ENCODE peak calls at places on chromosomes 1 and 21, in five cellular contexts. M, Q, J, S and H are unnamed samples.

GRCh38 chr1:243848165-243849088 is 1.6 kb downstream of the AKT3 start:
- DNase-seq in S (no peak), Q (no peak), J (no peak), M (no peak), H (no peak)

GRCh38 chr1:222373831-222374603 is 173.9 kb downstream of the HHIPL2 start:
- DNase-seq in M (no peak), J (no peak), S (no peak), Q (no peak), H (no peak)

GRCh38 chr1:204560590-204560989 is 44.4 kb downstream of the MDM4 start:
- DNase-seq in Q (peak; percentile 17), J (no peak), M (no peak), S (no peak), H (no peak)

GRCh38 chr1:27526569-27527222 is 36.7 kb upstream of the WASF2 start:
- DNase-seq in Q (no peak), M (no peak), S (no peak), J (no peak), H (no peak)

GRCh38 chr1:223224465-223224864 is 81.4 kb upstream of the TLR5 start:
- DNase-seq in S (no peak), Q (no peak), J (no peak), M (peak; percentile 67), H (no peak)

GRCh38 chr1:152533327-152533938 is 19.2 kb downstream of the CRCT1 start:
- DNase-seq in J (no peak), S (no peak), Q (no peak), M (no peak), H (no peak)

GRCh38 chr1:117595993-117596720 is 9.7 kb upstream of the TENT5C start:
- DNase-seq in Q (no peak), M (peak; percentile 40), S (no peak), J (no peak), H (peak; percentile 37)

GRCh38 chr1:31689821-31690220 is 14.0 kb downstream of the COL16A1 start:
- DNase-seq in Q (peak; percentile 88), S (no peak), M (no peak), J (no peak), H (no peak)

GRCh38 chr1:41093826-41094225 is 72.3 kb upstream of the SLFNL1 start:
- DNase-seq in Q (no peak), M (no peak), J (no peak), S (no peak), H (no peak)

GRCh38 chr21:33403786-33404571 is 766 bp downstream of the IFNGR2 start:
- DNase-seq in J (peak; percentile 29), S (peak; percentile 67), M (peak; percentile 91), Q (peak; percentile 48), H (no peak)

GRCh38 chr1:107993920-107994319 is 28.9 kb upstream of the VAV3 start:
- DNase-seq in J (no peak), S (no peak), M (no peak), Q (no peak), H (no peak)

GRCh38 chr1:59638172-59638800 is 176.5 kb upstream of the HOOK1 start:
- DNase-seq in M (no peak), Q (peak; percentile 72), J (no peak), S (no peak), H (no peak)

GRCh38 chr1:118563969-118564951 is 379.2 kb upstream of the SPAG17 start:
- DNase-seq in J (no peak), M (no peak), Q (no peak), S (no peak), H (no peak)

GRCh38 chr1:9615316-9616063 is 26.8 kb downstream of the TMEM201 start:
- DNase-seq in M (no peak), Q (peak; percentile 38), J (no peak), S (no peak), H (no peak)

GRCh38 chr1:220918285-220918951 is 39.2 kb downstream of the HLX start:
- DNase-seq in S (no peak), Q (no peak), J (no peak), M (no peak), H (no peak)

GRCh38 chr1:4000811-4001251 is 100.8 kb upstream of the C1orf174 start:
- DNase-seq in Q (no peak), M (no peak), S (no peak), J (no peak), H (no peak)

GRCh38 chr21:44740721-44741120 is 29.3 kb upstream of the TSPEAR start:
- DNase-seq in Q (no peak), M (peak; percentile 69), S (no peak), J (no peak), H (no peak)

GRCh38 chr1:161803181-161803580 is 37.1 kb downstream of the ATF6 start:
- DNase-seq in M (no peak), S (no peak), J (no peak), Q (no peak), H (no peak)

GRCh38 chr1:208139434-208140086 is 104.6 kb downstream of the PLXNA2 start:
- DNase-seq in J (no peak), S (no peak), M (no peak), Q (no peak), H (no peak)

GRCh38 chr1:15618685-15619525 is 1.6 kb downstream of the DDI2 start:
- DNase-seq in Q (peak; percentile 94), S (no peak), J (no peak), M (no peak), H (peak; percentile 46)

GRCh38 chr1:222618880-222619321 is 1.0 kb downstream of the MIA3 start:
- DNase-seq in M (no peak), J (no peak), Q (peak; percentile 35), S (no peak), H (no peak)

GRCh38 chr1:8409107-8409506 is 91.2 kb downstream of the SLC45A1 start:
- DNase-seq in Q (peak; percentile 85), J (no peak), S (no peak), M (no peak), H (no peak)

GRCh38 chr1:158999301-159000069 is 10.2 kb upstream of the IFI16 start:
- DNase-seq in S (peak; percentile 75), M (peak; percentile 96), J (peak; percentile 95), Q (peak; percentile 98), H (peak; percentile 89)

GRCh38 chr1:48627467-48627866 is 149.2 kb downstream of the BEND5 start:
- DNase-seq in Q (no peak), S (no peak), M (no peak), J (no peak), H (no peak)

GRCh38 chr1:46613661-46614603 is 2.7 kb downstream of the MOB3C start:
- DNase-seq in S (peak; percentile 95), Q (peak; percentile 82), J (peak; percentile 75), M (peak; percentile 98), H (peak; percentile 96)

GRCh38 chr1:46615088-46615487 is 1.5 kb downstream of the MOB3C start:
- DNase-seq in S (no peak), M (peak; percentile 79), Q (no peak), J (no peak), H (no peak)

GRCh38 chr1:46614604-46614984 is 2.0 kb downstream of the MOB3C start:
- DNase-seq in Q (no peak), J (no peak), M (peak; percentile 77), S (no peak), H (no peak)

GRCh38 chr1:46612937-46613660 is 3.5 kb downstream of the MOB3C start:
- DNase-seq in Q (no peak), M (peak; percentile 85), S (peak; percentile 73), J (no peak), H (no peak)

DNA sequence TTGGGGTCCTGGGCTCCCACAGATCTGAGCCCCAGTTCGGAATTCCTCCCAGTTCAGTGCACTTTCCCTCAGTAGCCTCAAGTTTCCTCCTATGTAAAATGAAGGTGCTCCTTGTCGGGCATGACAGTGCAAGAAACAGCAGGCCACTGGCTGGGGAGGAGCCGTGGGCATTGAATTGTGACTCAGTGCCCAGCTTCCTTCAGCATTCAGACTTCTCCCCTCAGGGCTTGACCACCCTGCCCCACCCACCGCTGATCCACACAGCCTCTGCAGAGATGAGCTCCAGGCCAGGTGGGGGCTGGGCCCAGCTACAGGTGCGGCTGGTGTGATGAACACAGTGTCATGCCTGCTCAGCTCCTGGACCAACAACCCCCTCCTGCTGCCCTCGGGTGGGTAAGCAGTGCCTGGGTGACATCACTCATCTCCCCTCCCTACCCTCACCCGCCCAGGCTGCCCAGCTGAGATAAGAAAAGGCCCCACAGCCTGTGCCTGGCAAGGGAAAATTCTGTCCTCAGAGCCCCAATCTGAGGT is 4.9 kb downstream of the MOB3C start:
- DNase-seq in Q (no peak), J (no peak), M (peak; percentile 82), S (no peak), H (no peak)
- H3K4me3 ChIP-seq in Q (no peak overlapping the region), J (no peak overlapping the region), M (no peak overlapping the region), S (peak overlapping the region; percentile 46), H (no peak overlapping the region)

GRCh38 chr1:216186131-216186530 is 237.1 kb downstream of the USH2A start:
- DNase-seq in M (no peak), J (no peak), Q (no peak), S (no peak), H (no peak)

GRCh38 chr1:216186816-216187215 is 236.4 kb downstream of the USH2A start:
- DNase-seq in S (no peak), J (no peak), Q (peak; percentile 53), M (no peak), H (no peak)

GRCh38 chr1:216183007-216183406 is 240.2 kb downstream of the USH2A start:
- DNase-seq in Q (peak; percentile 33), M (no peak), S (no peak), J (no peak), H (no peak)

GRCh38 chr1:216183427-216183826 is 239.8 kb downstream of the USH2A start:
- DNase-seq in J (no peak), M (no peak), S (no peak), Q (peak; percentile 15), H (no peak)

GRCh38 chr1:216184281-216184680 is 239.0 kb downstream of the USH2A start:
- DNase-seq in J (no peak), Q (peak; percentile 25), M (no peak), S (no peak), H (no peak)
- H3K4me3 ChIP-seq in J (no peak overlapping the region), Q (no peak overlapping the region), M (no peak overlapping the region), S (no peak overlapping the region), H (no peak overlapping the region)

DNA sequence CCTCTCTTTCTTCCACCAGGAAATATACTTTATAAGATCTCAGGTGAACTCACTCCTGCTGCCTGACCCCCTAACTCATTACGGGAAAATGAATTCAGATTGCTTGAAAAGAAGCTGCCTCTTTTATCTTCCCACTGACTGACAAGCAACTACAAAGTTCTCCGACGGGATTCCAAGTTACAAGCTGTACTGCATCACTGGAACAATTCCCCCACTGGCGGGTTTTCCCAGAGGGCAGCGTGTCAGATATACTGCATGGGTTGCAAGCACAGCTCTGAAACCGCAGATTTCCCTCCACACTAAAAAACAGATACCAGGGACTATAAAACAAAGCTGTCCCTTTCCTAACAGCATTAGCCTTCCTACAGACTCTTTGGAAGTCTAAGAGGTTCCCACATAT is 390.6 kb downstream of the KCTD3 start:
- DNase-seq in J (no peak), S (no peak), M (no peak), Q (peak; percentile 59), H (no peak)
- H3K4me3 ChIP-seq in J (no peak overlapping the region), S (no peak overlapping the region), M (no peak overlapping the region), Q (no peak overlapping the region), H (no peak overlapping the region)

DNA sequence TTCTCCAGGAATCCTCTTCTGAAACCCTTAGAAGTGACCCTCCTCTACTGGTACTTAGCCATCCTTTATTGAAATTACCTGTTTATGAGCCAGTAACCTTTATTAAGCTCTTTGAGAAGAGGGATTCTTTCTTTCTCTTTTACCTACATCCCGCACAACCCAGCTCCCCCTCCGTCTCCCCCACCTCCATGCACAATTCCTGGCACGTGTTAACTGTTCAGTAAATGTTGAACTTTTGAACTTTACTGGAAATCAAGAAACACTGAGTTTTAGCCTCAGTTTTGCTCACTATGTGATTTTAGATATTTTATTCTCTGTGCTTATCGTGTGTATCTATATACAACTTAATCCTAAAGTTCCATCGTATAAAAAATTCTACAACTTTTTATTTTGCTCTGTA is 1.8 kb downstream of the TMED5 start:
- DNase-seq in Q (peak; percentile 38), M (no peak), S (no peak), J (no peak), H (no peak)
- H3K4me3 ChIP-seq in Q (peak overlapping the region; percentile 94), M (no peak overlapping the region), S (peak overlapping the region; percentile 85), J (peak overlapping the region; percentile 95), H (peak overlapping the region; percentile 96)